ENCODE peak calls at places on chromosome 1, in nine cellular contexts. One of them, this sample, is unnamed.
A peak's percentile ranks its signal among the peaks of the same experiment; 100 is the strongest.

GRCh38 chr1:14334336-14335176 is 263.9 kb upstream of the KAZN start:
- DNase-seq in ovary: no peak
- DNase-seq in heart left ventricle: no peak
- DNase-seq in Peyer's patch: no peak
- DNase-seq in thyroid gland: no peak
- DNase-seq in uterus: no peak
- DNase-seq in stomach: no peak
- DNase-seq in IMR-90: no peak
- DNase-seq in tibial nerve: no peak
- DNase-seq in this sample: no peak

GRCh38 chr1:163174524-163175437 is 27.9 kb downstream of the RGS5 start:
- DNase-seq in ovary: peak; percentile 67
- DNase-seq in heart left ventricle: peak; percentile 62
- DNase-seq in Peyer's patch: no peak
- DNase-seq in thyroid gland: peak; percentile 63
- DNase-seq in uterus: peak; percentile 74
- DNase-seq in stomach: peak; percentile 66
- DNase-seq in IMR-90: peak; percentile 65
- DNase-seq in tibial nerve: peak; percentile 43
- DNase-seq in this sample: peak; percentile 21

GRCh38 chr1:71093938-71094337 is 13.1 kb upstream of the ZRANB2 start:
- DNase-seq in ovary: no peak
- DNase-seq in heart left ventricle: no peak
- DNase-seq in Peyer's patch: no peak
- DNase-seq in thyroid gland: no peak
- DNase-seq in uterus: no peak
- DNase-seq in stomach: no peak
- DNase-seq in IMR-90: peak; percentile 45
- DNase-seq in tibial nerve: no peak
- DNase-seq in this sample: no peak

GRCh38 chr1:147611587-147611986 is 58.7 kb downstream of the ACP6 start:
- DNase-seq in ovary: no peak
- DNase-seq in heart left ventricle: no peak
- DNase-seq in Peyer's patch: no peak
- DNase-seq in thyroid gland: no peak
- DNase-seq in uterus: no peak
- DNase-seq in stomach: no peak
- DNase-seq in IMR-90: no peak
- DNase-seq in tibial nerve: no peak
- DNase-seq in this sample: no peak

GRCh38 chr1:206847337-206847834 is 18.0 kb upstream of the IL20 start:
- DNase-seq in ovary: no peak
- DNase-seq in heart left ventricle: no peak
- DNase-seq in Peyer's patch: no peak
- DNase-seq in thyroid gland: no peak
- DNase-seq in uterus: no peak
- DNase-seq in stomach: peak; percentile 49
- DNase-seq in IMR-90: no peak
- DNase-seq in tibial nerve: no peak
- DNase-seq in this sample: no peak

GRCh38 chr1:204714194-204714860 is 28.8 kb upstream of the LRRN2 start:
- DNase-seq in ovary: no peak
- DNase-seq in heart left ventricle: no peak
- DNase-seq in Peyer's patch: no peak
- DNase-seq in thyroid gland: no peak
- DNase-seq in uterus: no peak
- DNase-seq in stomach: no peak
- DNase-seq in IMR-90: no peak
- DNase-seq in tibial nerve: no peak
- DNase-seq in this sample: no peak

GRCh38 chr1:196309386-196309785 is 298.9 kb downstream of the KCNT2 start:
- DNase-seq in ovary: no peak
- DNase-seq in heart left ventricle: no peak
- DNase-seq in Peyer's patch: no peak
- DNase-seq in thyroid gland: no peak
- DNase-seq in uterus: no peak
- DNase-seq in stomach: no peak
- DNase-seq in IMR-90: peak; percentile 68
- DNase-seq in tibial nerve: no peak
- DNase-seq in this sample: no peak

GRCh38 chr1:1177452-1178206 is 3.9 kb downstream of the TTLL10 start:
- DNase-seq in ovary: peak; percentile 12
- DNase-seq in heart left ventricle: peak; percentile 13
- DNase-seq in Peyer's patch: no peak
- DNase-seq in thyroid gland: no peak
- DNase-seq in uterus: no peak
- DNase-seq in stomach: no peak
- DNase-seq in IMR-90: no peak
- DNase-seq in tibial nerve: no peak
- DNase-seq in this sample: no peak

GRCh38 chr1:117758444-117759316 is 152.8 kb downstream of the TENT5C start:
- DNase-seq in ovary: peak; percentile 70
- DNase-seq in heart left ventricle: peak; percentile 60
- DNase-seq in Peyer's patch: peak; percentile 60
- DNase-seq in thyroid gland: peak; percentile 86
- DNase-seq in uterus: peak; percentile 77
- DNase-seq in stomach: peak; percentile 82
- DNase-seq in IMR-90: peak; percentile 83
- DNase-seq in tibial nerve: peak; percentile 43
- DNase-seq in this sample: peak; percentile 58

GRCh38 chr1:248884632-248885295 is 21.3 kb upstream of the PGBD2 start:
- DNase-seq in ovary: no peak
- DNase-seq in heart left ventricle: no peak
- DNase-seq in Peyer's patch: no peak
- DNase-seq in thyroid gland: no peak
- DNase-seq in uterus: no peak
- DNase-seq in stomach: no peak
- DNase-seq in IMR-90: peak; percentile 36
- DNase-seq in tibial nerve: no peak
- DNase-seq in this sample: no peak

GRCh38 chr1:75991497-75992114 is 59.4 kb upstream of the ASB17 start:
- DNase-seq in ovary: peak; percentile 89
- DNase-seq in heart left ventricle: peak; percentile 86
- DNase-seq in Peyer's patch: peak; percentile 72
- DNase-seq in thyroid gland: peak; percentile 98
- DNase-seq in uterus: peak; percentile 82
- DNase-seq in stomach: peak; percentile 95
- DNase-seq in IMR-90: peak; percentile 83
- DNase-seq in tibial nerve: peak; percentile 83
- DNase-seq in this sample: peak; percentile 90

GRCh38 chr1:41362749-41363631 is 1.8 kb downstream of the FOXO6 start:
- DNase-seq in ovary: peak; percentile 43
- DNase-seq in heart left ventricle: peak; percentile 23
- DNase-seq in Peyer's patch: no peak
- DNase-seq in thyroid gland: no peak
- DNase-seq in uterus: no peak
- DNase-seq in stomach: no peak
- DNase-seq in IMR-90: no peak
- DNase-seq in tibial nerve: no peak
- DNase-seq in this sample: no peak

GRCh38 chr1:186503210-186503609 is 42.3 kb upstream of the PDC start:
- DNase-seq in ovary: no peak
- DNase-seq in heart left ventricle: no peak
- DNase-seq in Peyer's patch: no peak
- DNase-seq in thyroid gland: no peak
- DNase-seq in uterus: no peak
- DNase-seq in stomach: no peak
- DNase-seq in IMR-90: peak; percentile 47
- DNase-seq in tibial nerve: no peak
- DNase-seq in this sample: no peak

GRCh38 chr1:59564192-59564891 is 250.4 kb upstream of the HOOK1 start:
- DNase-seq in ovary: no peak
- DNase-seq in heart left ventricle: no peak
- DNase-seq in Peyer's patch: no peak
- DNase-seq in thyroid gland: no peak
- DNase-seq in uterus: no peak
- DNase-seq in stomach: no peak
- DNase-seq in IMR-90: no peak
- DNase-seq in tibial nerve: no peak
- DNase-seq in this sample: no peak

GRCh38 chr1:119958223-119958622 is 61.9 kb upstream of the ADAM30 start:
- DNase-seq in ovary: no peak
- DNase-seq in heart left ventricle: no peak
- DNase-seq in Peyer's patch: no peak
- DNase-seq in thyroid gland: no peak
- DNase-seq in uterus: no peak
- DNase-seq in stomach: no peak
- DNase-seq in IMR-90: no peak
- DNase-seq in tibial nerve: no peak
- DNase-seq in this sample: no peak

GRCh38 chr1:6969106-6969505 is 183.9 kb downstream of the CAMTA1 start:
- DNase-seq in ovary: no peak
- DNase-seq in heart left ventricle: no peak
- DNase-seq in Peyer's patch: no peak
- DNase-seq in thyroid gland: no peak
- DNase-seq in uterus: no peak
- DNase-seq in stomach: no peak
- DNase-seq in IMR-90: peak; percentile 52
- DNase-seq in tibial nerve: no peak
- DNase-seq in this sample: no peak

GRCh38 chr1:6967431-6968079 is 182.3 kb downstream of the CAMTA1 start:
- DNase-seq in ovary: no peak
- DNase-seq in heart left ventricle: no peak
- DNase-seq in Peyer's patch: no peak
- DNase-seq in thyroid gland: no peak
- DNase-seq in uterus: no peak
- DNase-seq in stomach: no peak
- DNase-seq in IMR-90: no peak
- DNase-seq in tibial nerve: no peak
- DNase-seq in this sample: no peak

GRCh38 chr1:6965914-6966241 is 180.6 kb downstream of the CAMTA1 start:
- DNase-seq in ovary: no peak
- DNase-seq in heart left ventricle: no peak
- DNase-seq in Peyer's patch: no peak
- DNase-seq in thyroid gland: no peak
- DNase-seq in uterus: no peak
- DNase-seq in stomach: no peak
- DNase-seq in IMR-90: no peak
- DNase-seq in tibial nerve: no peak
- DNase-seq in this sample: no peak

GRCh38 chr1:6965062-6965913 is 180.0 kb downstream of the CAMTA1 start:
- DNase-seq in ovary: no peak
- DNase-seq in heart left ventricle: no peak
- DNase-seq in Peyer's patch: no peak
- DNase-seq in thyroid gland: no peak
- DNase-seq in uterus: no peak
- DNase-seq in stomach: no peak
- DNase-seq in IMR-90: no peak
- DNase-seq in tibial nerve: no peak
- DNase-seq in this sample: no peak

GRCh38 chr1:6966326-6966725 is 181.1 kb downstream of the CAMTA1 start:
- DNase-seq in ovary: no peak
- DNase-seq in heart left ventricle: no peak
- DNase-seq in Peyer's patch: no peak
- DNase-seq in thyroid gland: no peak
- DNase-seq in uterus: no peak
- DNase-seq in stomach: no peak
- DNase-seq in IMR-90: no peak
- DNase-seq in tibial nerve: no peak
- DNase-seq in this sample: no peak
- H3K4me3 ChIP-seq in ovary: no peak overlapping the region
- H3K4me3 ChIP-seq in heart left ventricle: no peak overlapping the region
- H3K4me3 ChIP-seq in Peyer's patch: no peak overlapping the region
- H3K4me3 ChIP-seq in thyroid gland: no peak overlapping the region
- H3K4me3 ChIP-seq in uterus: no peak overlapping the region
- H3K4me3 ChIP-seq in stomach: no peak overlapping the region
- H3K4me3 ChIP-seq in IMR-90: no peak overlapping the region
- H3K4me3 ChIP-seq in tibial nerve: no peak overlapping the region
- H3K4me3 ChIP-seq in this sample: no peak overlapping the region

GRCh38 chr1:19909392-19909791 is 14.0 kb downstream of the PLA2G2E start:
- DNase-seq in ovary: no peak
- DNase-seq in heart left ventricle: no peak
- DNase-seq in Peyer's patch: no peak
- DNase-seq in thyroid gland: no peak
- DNase-seq in uterus: no peak
- DNase-seq in stomach: no peak
- DNase-seq in IMR-90: no peak
- DNase-seq in tibial nerve: no peak
- DNase-seq in this sample: no peak
- H3K27ac ChIP-seq in ovary: no peak overlapping the region
- H3K27ac ChIP-seq in heart left ventricle: no peak overlapping the region
- H3K27ac ChIP-seq in Peyer's patch: no peak overlapping the region
- H3K27ac ChIP-seq in thyroid gland: no peak overlapping the region
- H3K27ac ChIP-seq in uterus: no peak overlapping the region
- H3K27ac ChIP-seq in stomach: no peak overlapping the region
- H3K27ac ChIP-seq in IMR-90: no peak overlapping the region
- H3K27ac ChIP-seq in tibial nerve: no peak overlapping the region
- H3K27ac ChIP-seq in this sample: no peak overlapping the region

DNA sequence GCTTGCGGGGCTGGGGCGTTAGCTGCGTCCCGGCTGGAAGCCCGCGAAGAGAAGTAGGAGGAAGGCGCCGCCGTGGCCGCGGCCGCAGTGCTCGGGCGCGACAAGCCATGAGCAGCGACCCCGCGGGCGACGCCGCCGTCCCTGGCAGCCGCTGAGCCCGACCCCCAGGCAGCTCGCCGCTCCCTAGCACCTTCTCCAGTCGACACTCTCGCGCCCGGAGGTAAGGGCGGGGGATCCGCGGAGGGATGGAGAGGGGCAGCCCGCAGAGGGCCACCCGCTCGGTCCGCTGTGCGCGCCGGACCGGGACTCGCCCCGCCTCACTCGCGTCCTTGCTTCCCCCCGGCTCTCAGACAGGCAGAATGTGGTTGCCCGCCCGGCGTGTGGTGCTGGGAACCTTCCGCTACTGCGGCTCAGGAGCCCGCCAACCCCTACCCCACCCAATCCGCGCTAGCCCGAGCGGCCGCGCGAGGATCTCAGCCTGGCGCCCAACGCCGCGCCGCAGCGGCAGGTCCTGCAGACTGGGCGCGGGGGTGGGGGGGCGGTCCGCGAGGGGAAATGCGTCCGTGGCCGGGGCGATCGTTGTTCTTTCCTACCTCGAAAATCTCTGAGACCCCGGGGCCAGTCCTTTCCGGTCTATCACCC is at the start of gene LRRC8C:
- DNase-seq in ovary: peak; percentile 67
- DNase-seq in heart left ventricle: peak; percentile 66
- DNase-seq in Peyer's patch: peak; percentile 68
- DNase-seq in thyroid gland: peak; percentile 50
- DNase-seq in uterus: peak; percentile 51
- DNase-seq in stomach: peak; percentile 49
- DNase-seq in IMR-90: peak; percentile 48
- DNase-seq in tibial nerve: no peak
- DNase-seq in this sample: peak; percentile 26
- TF ChIP-seq POLR2A in ovary: no peak
- TF ChIP-seq POLR2A in heart left ventricle: no peak
- TF ChIP-seq POLR2A in Peyer's patch: no peak
- TF ChIP-seq POLR2A in thyroid gland: no peak
- TF ChIP-seq POLR2A in uterus: peak; percentile 48
- TF ChIP-seq POLR2A in stomach: no peak
- TF ChIP-seq POLR2A in IMR-90: peak; percentile 55
- TF ChIP-seq POLR2A in tibial nerve: peak; percentile 60
- TF ChIP-seq POLR2A in this sample: no peak

DNA sequence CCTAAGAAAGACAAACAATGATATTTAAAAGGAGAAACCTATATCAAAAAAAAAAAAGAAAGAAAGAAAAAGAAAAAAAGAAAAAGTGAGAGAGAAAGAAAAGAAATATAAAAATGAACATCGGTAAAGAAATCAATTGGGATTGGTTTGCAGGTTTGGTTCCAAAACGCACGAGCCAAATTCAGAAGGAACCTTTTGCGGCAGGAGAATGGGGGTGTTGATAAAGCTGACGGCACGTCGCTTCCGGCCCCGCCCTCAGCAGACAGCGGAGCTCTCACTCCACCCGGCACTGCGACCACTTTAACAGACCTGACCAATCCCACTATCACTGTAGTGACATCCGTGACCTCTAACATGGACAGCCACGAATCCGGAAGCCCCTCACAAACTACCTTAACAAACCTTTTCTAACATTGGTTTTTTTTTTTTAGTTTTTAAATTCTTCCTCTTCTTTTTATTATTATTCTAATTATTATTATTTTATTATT is 11.7 kb downstream of the LHX9 start:
- DNase-seq in ovary: no peak
- DNase-seq in heart left ventricle: no peak
- DNase-seq in Peyer's patch: no peak
- DNase-seq in thyroid gland: no peak
- DNase-seq in uterus: no peak
- DNase-seq in stomach: no peak
- DNase-seq in IMR-90: no peak
- DNase-seq in tibial nerve: no peak
- DNase-seq in this sample: no peak
- H3K4me3 ChIP-seq in ovary: no peak overlapping the region
- H3K4me3 ChIP-seq in heart left ventricle: no peak overlapping the region
- H3K4me3 ChIP-seq in Peyer's patch: no peak overlapping the region
- H3K4me3 ChIP-seq in thyroid gland: no peak overlapping the region
- H3K4me3 ChIP-seq in uterus: no peak overlapping the region
- H3K4me3 ChIP-seq in stomach: no peak overlapping the region
- H3K4me3 ChIP-seq in IMR-90: peak overlapping the region; percentile 45
- H3K4me3 ChIP-seq in tibial nerve: no peak overlapping the region
- H3K4me3 ChIP-seq in this sample: no peak overlapping the region

This sample was measured in breast epithelium.